ENCODE peak calls at places on chromosomes 12 and 14, in nine cellular contexts. One of them, this sample, is unnamed.
A peak's percentile ranks its signal among the peaks of the same experiment; 100 is the strongest.

GRCh38 chr12:102528111-102528510 is 47.7 kb upstream of the IGF1 start:
- DNase-seq in nephron progenitor cell: no peak
- DNase-seq in cardiac fibroblast: peak; percentile 8
- DNase-seq in hepatocyte: no peak
- DNase-seq in uterus: no peak
- DNase-seq in GM12865: no peak
- DNase-seq in Calu3: no peak
- DNase-seq in A549: no peak
- DNase-seq in dorsolateral prefrontal cortex: no peak
- DNase-seq in this sample: no peak

GRCh38 chr12:89571481-89572190 is 45.8 kb upstream of the POC1B start:
- DNase-seq in cardiac fibroblast: peak; percentile 61
- DNase-seq in nephron progenitor cell: no peak
- DNase-seq in dorsolateral prefrontal cortex: no peak
- DNase-seq in Calu3: no peak
- DNase-seq in A549: no peak
- DNase-seq in GM12865: no peak
- DNase-seq in hepatocyte: no peak
- DNase-seq in uterus: no peak
- DNase-seq in this sample: no peak

GRCh38 chr12:106243620-106244019 is 4.2 kb downstream of the CKAP4 start:
- DNase-seq in Calu3: no peak
- DNase-seq in nephron progenitor cell: no peak
- DNase-seq in A549: no peak
- DNase-seq in dorsolateral prefrontal cortex: no peak
- DNase-seq in cardiac fibroblast: no peak
- DNase-seq in uterus: no peak
- DNase-seq in GM12865: no peak
- DNase-seq in hepatocyte: no peak
- DNase-seq in this sample: no peak

GRCh38 chr12:42590324-42590934 is 883 bp upstream of the PRICKLE1 start:
- DNase-seq in A549: peak; percentile 35
- DNase-seq in dorsolateral prefrontal cortex: no peak
- DNase-seq in uterus: peak; percentile 43
- DNase-seq in Calu3: peak; percentile 17
- DNase-seq in GM12865: peak; percentile 3
- DNase-seq in hepatocyte: peak; percentile 30
- DNase-seq in nephron progenitor cell: peak; percentile 39
- DNase-seq in cardiac fibroblast: no peak
- DNase-seq in this sample: no peak

GRCh38 chr14:95320076-95320895 is 578 bp upstream of the CLMN start:
- DNase-seq in uterus: peak; percentile 47
- DNase-seq in Calu3: no peak
- DNase-seq in cardiac fibroblast: no peak
- DNase-seq in GM12865: peak; percentile 14
- DNase-seq in A549: no peak
- DNase-seq in nephron progenitor cell: no peak
- DNase-seq in dorsolateral prefrontal cortex: no peak
- DNase-seq in hepatocyte: no peak
- DNase-seq in this sample: no peak

GRCh38 chr12:122646568-122647220 is 56.5 kb downstream of the HCAR2 start:
- DNase-seq in nephron progenitor cell: no peak
- DNase-seq in cardiac fibroblast: peak; percentile 81
- DNase-seq in Calu3: no peak
- DNase-seq in GM12865: peak; percentile 90
- DNase-seq in uterus: no peak
- DNase-seq in A549: peak; percentile 24
- DNase-seq in dorsolateral prefrontal cortex: no peak
- DNase-seq in hepatocyte: no peak
- DNase-seq in this sample: no peak

GRCh38 chr14:91349481-91350074 is 68.0 kb downstream of the CCDC88C start:
- DNase-seq in GM12865: peak; percentile 92
- DNase-seq in A549: no peak
- DNase-seq in hepatocyte: no peak
- DNase-seq in uterus: no peak
- DNase-seq in cardiac fibroblast: no peak
- DNase-seq in dorsolateral prefrontal cortex: no peak
- DNase-seq in nephron progenitor cell: no peak
- DNase-seq in Calu3: peak; percentile 58
- DNase-seq in this sample: no peak

GRCh38 chr14:63470877-63471565 is 72.2 kb downstream of the PPP2R5E start:
- DNase-seq in nephron progenitor cell: no peak
- DNase-seq in hepatocyte: peak; percentile 48
- DNase-seq in A549: peak; percentile 79
- DNase-seq in GM12865: peak; percentile 67
- DNase-seq in cardiac fibroblast: peak; percentile 78
- DNase-seq in uterus: no peak
- DNase-seq in Calu3: no peak
- DNase-seq in dorsolateral prefrontal cortex: no peak
- DNase-seq in this sample: no peak

GRCh38 chr14:55077155-55077554 is 25.7 kb downstream of the MAPK1IP1L start:
- DNase-seq in nephron progenitor cell: no peak
- DNase-seq in uterus: no peak
- DNase-seq in Calu3: peak; percentile 73
- DNase-seq in A549: peak; percentile 32
- DNase-seq in hepatocyte: peak; percentile 70
- DNase-seq in cardiac fibroblast: peak; percentile 60
- DNase-seq in GM12865: peak; percentile 71
- DNase-seq in dorsolateral prefrontal cortex: no peak
- DNase-seq in this sample: no peak

GRCh38 chr12:31650927-31651326 is 8.6 kb upstream of the ETFBKMT start:
- DNase-seq in A549: peak; percentile 69
- DNase-seq in cardiac fibroblast: no peak
- DNase-seq in Calu3: peak; percentile 30
- DNase-seq in dorsolateral prefrontal cortex: no peak
- DNase-seq in uterus: no peak
- DNase-seq in GM12865: no peak
- DNase-seq in hepatocyte: peak; percentile 71
- DNase-seq in nephron progenitor cell: no peak
- DNase-seq in this sample: no peak

GRCh38 chr12:56223571-56224101 is 506 bp upstream of the NABP2 start:
- DNase-seq in dorsolateral prefrontal cortex: no peak
- DNase-seq in hepatocyte: no peak
- DNase-seq in GM12865: no peak
- DNase-seq in A549: no peak
- DNase-seq in Calu3: no peak
- DNase-seq in nephron progenitor cell: no peak
- DNase-seq in uterus: no peak
- DNase-seq in cardiac fibroblast: no peak
- DNase-seq in this sample: no peak

GRCh38 chr12:56222531-56222895 is 791 bp upstream of the RNF41 start:
- DNase-seq in A549: no peak
- DNase-seq in hepatocyte: no peak
- DNase-seq in uterus: no peak
- DNase-seq in nephron progenitor cell: no peak
- DNase-seq in dorsolateral prefrontal cortex: no peak
- DNase-seq in cardiac fibroblast: no peak
- DNase-seq in GM12865: no peak
- DNase-seq in Calu3: no peak
- DNase-seq in this sample: no peak

GRCh38 chr12:56221233-56221756 is 427 bp downstream of the RNF41 start:
- DNase-seq in GM12865: no peak
- DNase-seq in A549: peak; percentile 39
- DNase-seq in hepatocyte: peak; percentile 83
- DNase-seq in dorsolateral prefrontal cortex: no peak
- DNase-seq in uterus: peak; percentile 62
- DNase-seq in cardiac fibroblast: peak; percentile 72
- DNase-seq in nephron progenitor cell: peak; percentile 65
- DNase-seq in Calu3: peak; percentile 32
- DNase-seq in this sample: no peak

GRCh38 chr12:56220611-56221232 is 1.0 kb downstream of the RNF41 start:
- DNase-seq in Calu3: no peak
- DNase-seq in hepatocyte: no peak
- DNase-seq in cardiac fibroblast: peak; percentile 66
- DNase-seq in GM12865: peak; percentile 41
- DNase-seq in A549: no peak
- DNase-seq in nephron progenitor cell: no peak
- DNase-seq in dorsolateral prefrontal cortex: no peak
- DNase-seq in uterus: no peak
- DNase-seq in this sample: no peak

GRCh38 chr12:56221757-56222530 is at the start of gene RNF41:
- DNase-seq in cardiac fibroblast: peak; percentile 98
- DNase-seq in A549: peak; percentile 97
- DNase-seq in Calu3: peak; percentile 98
- DNase-seq in dorsolateral prefrontal cortex: peak; percentile 97
- DNase-seq in uterus: peak; percentile 98
- DNase-seq in hepatocyte: peak; percentile 99
- DNase-seq in GM12865: peak; percentile 96
- DNase-seq in nephron progenitor cell: peak; percentile 98
- DNase-seq in this sample: peak; percentile 83
- TF ChIP-seq CTCF in cardiac fibroblast: no peak
- TF ChIP-seq CTCF in A549: no peak
- TF ChIP-seq CTCF in Calu3: no peak
- TF ChIP-seq CTCF in dorsolateral prefrontal cortex: peak; percentile 57
- TF ChIP-seq CTCF in uterus: peak; percentile 17
- TF ChIP-seq CTCF in hepatocyte: no peak
- TF ChIP-seq CTCF in GM12865: no peak
- TF ChIP-seq CTCF in nephron progenitor cell: no peak
- TF ChIP-seq CTCF in this sample: no peak

GRCh38 chr14:73221945-73222344 is 15.4 kb upstream of the PAPLN start:
- DNase-seq in nephron progenitor cell: no peak
- DNase-seq in GM12865: no peak
- DNase-seq in dorsolateral prefrontal cortex: no peak
- DNase-seq in Calu3: no peak
- DNase-seq in uterus: no peak
- DNase-seq in A549: no peak
- DNase-seq in cardiac fibroblast: peak; percentile 67
- DNase-seq in hepatocyte: no peak
- DNase-seq in this sample: no peak
- TF ChIP-seq CTCF in nephron progenitor cell: no peak
- TF ChIP-seq CTCF in GM12865: no peak
- TF ChIP-seq CTCF in dorsolateral prefrontal cortex: no peak
- TF ChIP-seq CTCF in Calu3: no peak
- TF ChIP-seq CTCF in uterus: no peak
- TF ChIP-seq CTCF in A549: no peak
- TF ChIP-seq CTCF in cardiac fibroblast: no peak
- TF ChIP-seq CTCF in hepatocyte: no peak
- TF ChIP-seq CTCF in this sample: no peak

GRCh38 chr12:46785413-46785812 is 40.4 kb downstream of the SLC38A4 start:
- DNase-seq in A549: no peak
- DNase-seq in GM12865: no peak
- DNase-seq in hepatocyte: no peak
- DNase-seq in uterus: no peak
- DNase-seq in dorsolateral prefrontal cortex: no peak
- DNase-seq in cardiac fibroblast: no peak
- DNase-seq in Calu3: no peak
- DNase-seq in nephron progenitor cell: no peak
- DNase-seq in this sample: no peak
- TF ChIP-seq CTCF in A549: no peak
- TF ChIP-seq CTCF in GM12865: no peak
- TF ChIP-seq CTCF in hepatocyte: no peak
- TF ChIP-seq CTCF in uterus: no peak
- TF ChIP-seq CTCF in dorsolateral prefrontal cortex: no peak
- TF ChIP-seq CTCF in cardiac fibroblast: no peak
- TF ChIP-seq CTCF in Calu3: no peak
- TF ChIP-seq CTCF in nephron progenitor cell: no peak
- TF ChIP-seq CTCF in this sample: no peak

GRCh38 chr14:70640938-70641547 is 673 bp upstream of the TTC9 start:
- DNase-seq in nephron progenitor cell: no peak
- DNase-seq in dorsolateral prefrontal cortex: no peak
- DNase-seq in GM12865: peak; percentile 88
- DNase-seq in hepatocyte: peak; percentile 62
- DNase-seq in Calu3: peak; percentile 40
- DNase-seq in cardiac fibroblast: peak; percentile 55
- DNase-seq in A549: peak; percentile 47
- DNase-seq in uterus: peak; percentile 26
- DNase-seq in this sample: no peak
- TF ChIP-seq CTCF in nephron progenitor cell: no peak
- TF ChIP-seq CTCF in dorsolateral prefrontal cortex: no peak
- TF ChIP-seq CTCF in GM12865: peak; percentile 9
- TF ChIP-seq CTCF in hepatocyte: no peak
- TF ChIP-seq CTCF in Calu3: no peak
- TF ChIP-seq CTCF in cardiac fibroblast: no peak
- TF ChIP-seq CTCF in A549: no peak
- TF ChIP-seq CTCF in uterus: no peak
- TF ChIP-seq CTCF in this sample: no peak

GRCh38 chr12:104656383-104656782 is 199.6 kb downstream of the CHST11 start:
- DNase-seq in nephron progenitor cell: no peak
- DNase-seq in hepatocyte: no peak
- DNase-seq in Calu3: no peak
- DNase-seq in A549: no peak
- DNase-seq in uterus: no peak
- DNase-seq in GM12865: no peak
- DNase-seq in cardiac fibroblast: no peak
- DNase-seq in dorsolateral prefrontal cortex: no peak
- DNase-seq in this sample: no peak

GRCh38 chr12:104652910-104653309 is 196.2 kb downstream of the CHST11 start:
- DNase-seq in nephron progenitor cell: no peak
- DNase-seq in cardiac fibroblast: no peak
- DNase-seq in hepatocyte: no peak
- DNase-seq in dorsolateral prefrontal cortex: no peak
- DNase-seq in A549: no peak
- DNase-seq in GM12865: no peak
- DNase-seq in Calu3: no peak
- DNase-seq in uterus: no peak
- DNase-seq in this sample: no peak

GRCh38 chr12:104651812-104652211 is 195.1 kb downstream of the CHST11 start:
- DNase-seq in Calu3: no peak
- DNase-seq in GM12865: no peak
- DNase-seq in A549: no peak
- DNase-seq in uterus: no peak
- DNase-seq in dorsolateral prefrontal cortex: no peak
- DNase-seq in hepatocyte: no peak
- DNase-seq in cardiac fibroblast: no peak
- DNase-seq in nephron progenitor cell: no peak
- DNase-seq in this sample: no peak

GRCh38 chr12:104655059-104655609 is 198.4 kb downstream of the CHST11 start:
- DNase-seq in uterus: no peak
- DNase-seq in GM12865: no peak
- DNase-seq in A549: no peak
- DNase-seq in cardiac fibroblast: no peak
- DNase-seq in hepatocyte: no peak
- DNase-seq in Calu3: no peak
- DNase-seq in dorsolateral prefrontal cortex: no peak
- DNase-seq in nephron progenitor cell: no peak
- DNase-seq in this sample: no peak

DNA sequence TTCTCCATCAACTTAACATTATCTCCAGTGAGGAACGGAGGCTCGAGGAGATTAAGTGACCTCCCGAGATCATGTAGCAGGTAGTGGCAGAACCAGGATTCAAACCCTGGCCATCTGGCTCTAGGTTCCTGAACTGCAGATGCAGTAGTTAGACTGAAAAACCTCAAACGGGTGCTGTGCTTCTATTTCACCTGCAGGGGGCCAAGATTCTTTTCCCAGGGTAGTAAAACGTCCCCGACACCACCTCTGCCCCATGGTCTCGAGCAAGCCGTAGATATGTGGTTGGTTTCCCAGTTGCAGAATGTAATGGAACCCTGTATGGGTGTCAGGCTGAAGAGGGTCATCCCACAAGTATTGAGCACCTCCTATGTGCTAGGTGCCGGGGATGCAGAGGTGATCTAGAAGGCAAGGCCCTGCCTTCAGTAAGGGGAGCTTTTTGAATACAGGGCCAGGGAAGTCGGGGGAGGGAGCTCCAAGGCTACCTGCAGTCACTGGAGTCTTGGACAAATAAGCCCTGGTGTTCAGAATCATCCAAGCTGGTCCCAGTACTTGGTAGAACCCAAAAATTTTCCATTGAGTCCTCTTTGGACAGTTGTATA is 197.1 kb downstream of the CHST11 start:
- DNase-seq in uterus: no peak
- DNase-seq in hepatocyte: no peak
- DNase-seq in cardiac fibroblast: no peak
- DNase-seq in A549: peak; percentile 38
- DNase-seq in dorsolateral prefrontal cortex: no peak
- DNase-seq in Calu3: peak; percentile 49
- DNase-seq in GM12865: peak; percentile 51
- DNase-seq in nephron progenitor cell: no peak
- DNase-seq in this sample: no peak
- TF ChIP-seq CTCF in uterus: peak; percentile 14
- TF ChIP-seq CTCF in hepatocyte: no peak
- TF ChIP-seq CTCF in cardiac fibroblast: peak; percentile 41
- TF ChIP-seq CTCF in A549: peak; percentile 11
- TF ChIP-seq CTCF in dorsolateral prefrontal cortex: no peak
- TF ChIP-seq CTCF in Calu3: peak; percentile 46
- TF ChIP-seq CTCF in GM12865: peak; percentile 50
- TF ChIP-seq CTCF in nephron progenitor cell: peak; percentile 28
- TF ChIP-seq CTCF in this sample: peak; percentile 13